ENCODE peak calls at places on chromosomes 7 and 10, in ten cellular contexts. R is activated T-helper 9 cell treated with anti-CD3 and anti-CD28 coated beads, Interleukin-2, amount 50 U/mL, for 16 hours; Z is stimulated activated CD4-positive, alpha-beta T cell treated with anti-CD3 and anti-CD28 coated beads, Interleukin-4, amount 100 ng/mL, for 24 hours; V is endothelial cell; E is pancreas; I is psoas muscle; J is pons; N is cardiac muscle cell; S is cardiac fibroblast; L is transverse colon. C is an unnamed sample.

GRCh38 chr7:91720255-91720937 is 160.1 kb downstream of the MTERF1 start:
- DNase-seq in R (no peak), Z (no peak), V (no peak), E (no peak), I (no peak), J (no peak), N (no peak), S (peak), L (no peak), C (no peak)

GRCh38 chr7:117164578-117164977 is 158.3 kb downstream of the WNT2 start:
- DNase-seq in R (no peak), Z (no peak), V (no peak), E (no peak), I (no peak), J (no peak), N (no peak), S (peak), L (no peak), C (no peak)

GRCh38 chr10:35353805-35354204 is 17.5 kb downstream of the CCNY start:
- DNase-seq in R (no peak), Z (no peak), V (no peak), E (no peak), I (no peak), J (no peak), N (no peak), S (no peak), L (no peak), C (no peak)

GRCh38 chr7:80816806-80817205 is 102.0 kb downstream of the SEMA3C start:
- DNase-seq in R (no peak), Z (no peak), V (no peak), E (no peak), I (no peak), J (no peak), N (no peak), S (no peak), L (no peak), C (no peak)

GRCh38 chr10:126749030-126749655 is 78.7 kb upstream of the C10orf90 start:
- DNase-seq in R (peak), Z (peak), V (peak), E (peak), I (peak), J (peak), N (peak), S (peak), L (peak), C (peak)

GRCh38 chr10:21747809-21748208 is 213.8 kb downstream of the MLLT10 start:
- DNase-seq in R (no peak), Z (no peak), V (no peak), E (no peak), I (no peak), J (no peak), N (no peak), S (no peak), L (no peak), C (no peak)

GRCh38 chr7:2092279-2092678 is 140.5 kb downstream of the MAD1L1 start:
- DNase-seq in R (no peak), Z (no peak), V (no peak), E (no peak), I (no peak), J (no peak), N (no peak), S (no peak), L (no peak), C (no peak)

GRCh38 chr10:73358331-73359279 is at the start of gene CFAP70:
- DNase-seq in R (peak), Z (peak), V (peak), E (peak), I (peak), J (peak), N (peak), S (peak), L (peak), C (peak)

GRCh38 chr7:133543657-133544056 is 290.8 kb downstream of the EXOC4 start:
- DNase-seq in R (no peak), Z (no peak), V (no peak), E (no peak), I (no peak), J (no peak), N (no peak), S (no peak), L (no peak), C (no peak)

GRCh38 chr10:117688358-117688757 is 145.8 kb downstream of the EMX2 start:
- DNase-seq in R (no peak), Z (no peak), V (no peak), E (no peak), I (no peak), J (no peak), N (no peak), S (no peak), L (no peak), C (no peak)

GRCh38 chr7:7048213-7048612 is 134.1 kb upstream of the C1GALT1 start:
- DNase-seq in R (no peak), Z (no peak), V (no peak), E (no peak), I (no peak), J (no peak), N (no peak), S (no peak), L (no peak), C (no peak)

GRCh38 chr7:45661302-45661995 is 87.3 kb downstream of the ADCY1 start:
- DNase-seq in R (no peak), Z (no peak), V (no peak), E (peak), I (no peak), J (no peak), N (no peak), S (no peak), L (no peak), C (no peak)

GRCh38 chr10:79056361-79056735 is 12.4 kb upstream of the ZMIZ1 start:
- DNase-seq in R (no peak), Z (no peak), V (no peak), E (peak), I (no peak), J (no peak), N (no peak), S (no peak), L (no peak), C (no peak)

GRCh38 chr7:154255324-154255723 is 203.1 kb downstream of the DPP6 start:
- DNase-seq in R (no peak), Z (no peak), V (no peak), E (no peak), I (no peak), J (no peak), N (no peak), S (no peak), L (no peak), C (no peak)

GRCh38 chr7:81482600-81483186 is 287.2 kb downstream of the HGF start:
- DNase-seq in R (no peak), Z (no peak), V (no peak), E (no peak), I (no peak), J (peak), N (no peak), S (peak), L (no peak), C (no peak)

GRCh38 chr7:69735582-69735981 is 137.3 kb downstream of the AUTS2 start:
- DNase-seq in R (no peak), Z (no peak), V (no peak), E (no peak), I (no peak), J (no peak), N (peak), S (no peak), L (no peak), C (no peak)

GRCh38 chr10:73159038-73159648 is 8.7 kb downstream of the ECD start:
- DNase-seq in R (peak), Z (peak), V (peak), E (no peak), I (peak), J (peak), N (peak), S (peak), L (peak), C (no peak)

GRCh38 chr10:103139803-103140202 is 53.3 kb downstream of the NT5C2 start:
- DNase-seq in R (no peak), Z (no peak), V (no peak), E (no peak), I (no peak), J (no peak), N (no peak), S (no peak), L (no peak), C (no peak)

C was measured in left lung.